ENCODE peak calls at places on chromosomes 13 and 19, in four cellular contexts. X is activated CD4-positive, CD25-positive, alpha-beta regulatory T cell treated with anti-CD3 and anti-CD28 coated beads, Interleukin-2, amount 50 U/mL, for 16 hours; U is heart left ventricle; V is DMS153. F is an unnamed sample.

GRCh38 chr19:14333101-14333871 is 48.0 kb upstream of the ADGRE5 start:
- DNase-seq in V (no peak), U (no peak), X (no peak), F (peak)

GRCh38 chr13:75384881-75385707 is 96.9 kb downstream of the TBC1D4 start:
- DNase-seq in V (peak), X (no peak), U (peak), F (no peak)

GRCh38 chr13:113318956-113319355 is 21.9 kb downstream of the LAMP1 start:
- DNase-seq in V (no peak), U (no peak), X (no peak), F (no peak)

GRCh38 chr19:49672131-49672919 is 4.7 kb upstream of the PRMT1 start:
- DNase-seq in U (peak), X (peak), V (peak), F (peak)

GRCh38 chr13:113729329-113730019 is 29.6 kb upstream of the TMEM255B start:
- DNase-seq in V (no peak), U (no peak), X (no peak), F (no peak)

GRCh38 chr13:24692541-24692940 is 12.3 kb downstream of the ATP12A start:
- DNase-seq in U (no peak), V (no peak), X (no peak), F (no peak)

GRCh38 chr13:82829040-82829439 is 1053.2 kb downstream of the SLITRK1 start:
- DNase-seq in V (no peak), U (no peak), X (no peak), F (no peak)

GRCh38 chr13:25939961-25940687 is 111.7 kb downstream of the SHISA2 start:
- DNase-seq in V (no peak), U (no peak), X (no peak), F (no peak)

GRCh38 chr13:105363747-105364177 is 1171.7 kb downstream of the EFNB2 start:
- DNase-seq in U (no peak), X (no peak), V (peak), F (no peak)

GRCh38 chr19:51544038-51544437 is 12.6 kb upstream of the SIGLEC6 start:
- DNase-seq in X (no peak), V (no peak), U (no peak), F (no peak)

GRCh38 chr19:32543107-32543900 is 37.7 kb upstream of the PDCD5 start:
- DNase-seq in U (no peak), V (no peak), X (no peak), F (no peak)

GRCh38 chr19:18311495-18311894 is 11.4 kb downstream of the LSM4 start:
- DNase-seq in X (no peak), U (no peak), V (no peak), F (no peak)

GRCh38 chr13:51271528-51272070 is 49.4 kb downstream of the FAM124A start:
- DNase-seq in X (no peak), U (no peak), V (no peak), F (no peak)

GRCh38 chr13:68048802-68049359 is 818.7 kb upstream of the PCDH9 start:
- DNase-seq in U (no peak), X (no peak), V (no peak), F (no peak)

GRCh38 chr19:15330801-15331418 is 1.4 kb downstream of the BRD4 start:
- DNase-seq in X (no peak), V (no peak), U (no peak), F (peak)

GRCh38 chr13:46372071-46372470 is 15.0 kb downstream of the RUBCNL start:
- DNase-seq in X (no peak), V (no peak), U (no peak), F (no peak)

GRCh38 chr19:48614436-48615144 is at the start of gene FAM83E:
- DNase-seq in U (no peak), X (no peak), V (peak), F (peak)

GRCh38 chr13:77168232-77168631 is 141.3 kb upstream of the FBXL3 start:
- DNase-seq in X (no peak), V (no peak), U (no peak), F (no peak)

GRCh38 chr13:46551410-46552301 is 1.3 kb upstream of the LRCH1 start:
- DNase-seq in U (peak), X (peak), V (peak), F (peak)

GRCh38 chr13:43786766-43787517 is at the start of gene ENOX1:
- DNase-seq in V (peak), U (peak), X (no peak), F (peak)

GRCh38 chr13:27036236-27036981 is 135.2 kb downstream of the USP12 start:
- DNase-seq in X (no peak), U (no peak), V (no peak), F (no peak)

GRCh38 chr13:22594041-22594440 is 586.7 kb upstream of the SGCG start:
- DNase-seq in U (no peak), X (no peak), V (no peak), F (no peak)

GRCh38 chr13:98103942-98104880 is 38.7 kb upstream of the FARP1 start:
- DNase-seq in U (no peak), X (no peak), V (no peak), F (no peak)

GRCh38 chr19:18844806-18845329 is 13.1 kb downstream of the UPF1 start:
- DNase-seq in X (no peak), V (no peak), U (no peak), F (no peak)

GRCh38 chr19:5951338-5951861 is 26.5 kb downstream of the RANBP3 start:
- DNase-seq in U (no peak), X (no peak), V (peak), F (no peak)

GRCh38 chr13:32811297-32811800 is 204.9 kb upstream of the KL start:
- DNase-seq in V (peak), U (no peak), X (no peak), F (no peak)

GRCh38 chr13:92842145-92842544 is 384.5 kb upstream of the GPC6 start:
- DNase-seq in U (no peak), V (no peak), X (no peak), F (no peak)

GRCh38 chr19:51480590-51480989 is 2.3 kb downstream of the CEACAM18 start:
- DNase-seq in V (no peak), X (no peak), U (no peak), F (no peak)

GRCh38 chr13:34721631-34722144 is 220.4 kb upstream of the NBEA start:
- DNase-seq in X (no peak), U (no peak), V (peak), F (no peak)

GRCh38 chr13:42041017-42041683 is 7.3 kb upstream of the DGKH start:
- DNase-seq in U (peak), X (no peak), V (peak), F (peak)

GRCh38 chr19:10855879-10856522 is 7.8 kb downstream of the C19orf38 start:
- DNase-seq in U (no peak), X (no peak), V (no peak), F (no peak)

GRCh38 chr19:48807590-48808308 is 3.1 kb downstream of the BCAT2 start:
- DNase-seq in X (no peak), V (no peak), U (no peak), F (peak)

GRCh38 chr13:98804336-98804855 is 51.9 kb upstream of the SLC15A1 start:
- DNase-seq in U (no peak), X (no peak), V (no peak), F (no peak)

GRCh38 chr19:5434970-5435641 is 20.1 kb upstream of the ZNRF4 start:
- DNase-seq in V (no peak), X (no peak), U (no peak), F (no peak)

GRCh38 chr13:95362666-95363065 is 61.4 kb upstream of the ABCC4 start:
- DNase-seq in U (no peak), X (no peak), V (no peak), F (no peak)